ENCODE peak calls at places on chromosomes 13 and 19, in nine cellular contexts. Y, M, L, R, V, K, X, T and H are unnamed samples.

GRCh38 chr13:108435393-108436149 is 166.1 kb downstream of the TNFSF13B start:
- DNase-seq in L (no peak), R (no peak), T (no peak), M (no peak), K (no peak), V (no peak), X (peak), Y (no peak), H (no peak)

GRCh38 chr19:33609353-33609752 is 12.4 kb upstream of the CHST8 start:
- DNase-seq in L (no peak), M (no peak), T (no peak), R (no peak), K (no peak), X (no peak), V (no peak), Y (no peak), H (no peak)

GRCh38 chr19:1893791-1894190 is 8.5 kb upstream of the ABHD17A start:
- DNase-seq in K (no peak), R (no peak), V (no peak), M (no peak), Y (peak), L (no peak), X (no peak), T (no peak), H (no peak)

GRCh38 chr13:33101835-33102234 is 85.6 kb downstream of the KL start:
- DNase-seq in K (no peak), X (no peak), T (no peak), M (no peak), L (no peak), Y (no peak), V (no peak), R (no peak), H (no peak)

GRCh38 chr19:13751436-13751835 is 12.9 kb upstream of the MRI1 start:
- DNase-seq in R (no peak), T (no peak), M (no peak), X (no peak), L (peak), K (no peak), V (no peak), Y (no peak), H (no peak)

GRCh38 chr19:30207357-30207756 is 164.8 kb upstream of the ZNF536 start:
- DNase-seq in M (no peak), T (no peak), V (no peak), Y (no peak), L (no peak), X (no peak), R (no peak), K (no peak), H (no peak)

GRCh38 chr19:7203317-7203716 is 90.9 kb downstream of the INSR start:
- DNase-seq in M (no peak), T (no peak), R (no peak), X (no peak), V (no peak), L (no peak), Y (no peak), K (no peak), H (no peak)

GRCh38 chr13:73754727-73755292 is 379.4 kb downstream of the KLF12 start:
- DNase-seq in X (peak), V (peak), L (peak), K (no peak), M (no peak), Y (peak), T (no peak), R (peak), H (peak)

GRCh38 chr19:33280351-33280921 is 21.9 kb downstream of the CEBPA start:
- DNase-seq in T (no peak), X (no peak), Y (no peak), K (no peak), R (no peak), M (no peak), L (no peak), V (no peak), H (no peak)

GRCh38 chr13:51803018-51803417 is 945 bp downstream of the DHRS12 start:
- DNase-seq in X (peak), T (no peak), Y (peak), L (no peak), R (no peak), V (no peak), K (no peak), M (no peak), H (no peak)

GRCh38 chr19:7346488-7346971 is 2.2 kb upstream of the ARHGEF18 start:
- DNase-seq in R (no peak), X (no peak), L (no peak), T (no peak), V (no peak), K (no peak), M (no peak), Y (no peak), H (no peak)

GRCh38 chr19:13913352-13913751 is 7.4 kb downstream of the CC2D1A start:
- DNase-seq in Y (no peak), L (no peak), M (no peak), R (no peak), K (no peak), T (no peak), V (no peak), X (peak), H (no peak)

GRCh38 chr13:113350065-113350937 is 13.6 kb downstream of the GRTP1 start:
- DNase-seq in X (no peak), Y (no peak), R (no peak), T (no peak), V (no peak), M (no peak), K (no peak), L (no peak), H (no peak)

GRCh38 chr13:106352850-106353249 is 182.6 kb downstream of the EFNB2 start:
- DNase-seq in Y (no peak), T (no peak), R (no peak), K (no peak), X (no peak), L (no peak), V (no peak), M (no peak), H (no peak)

GRCh38 chr13:44191504-44192171 is 182.0 kb upstream of the SERP2 start:
- DNase-seq in V (peak), L (no peak), R (peak), K (no peak), X (peak), T (peak), Y (peak), M (peak), H (no peak)

GRCh38 chr13:70339738-70340137 is 231.5 kb upstream of the KLHL1 start:
- DNase-seq in V (peak), L (no peak), K (no peak), R (peak), M (no peak), X (no peak), Y (peak), T (peak), H (no peak)

GRCh38 chr19:41702208-41702651 is 6.2 kb upstream of the CEACAM5 start:
- DNase-seq in X (no peak), V (no peak), M (no peak), Y (no peak), L (no peak), K (no peak), T (no peak), R (peak), H (no peak)

GRCh38 chr19:12955996-12956395 is 1.0 kb downstream of the GADD45GIP1 start:
- DNase-seq in M (no peak), R (no peak), X (no peak), L (peak), K (no peak), V (no peak), Y (no peak), T (no peak), H (no peak)

GRCh38 chr19:7294571-7295212 is 478 bp upstream of the INSR start:
- DNase-seq in R (peak), T (peak), L (no peak), V (no peak), M (peak), X (peak), K (no peak), Y (peak), H (no peak)

GRCh38 chr19:16575861-16576689 is 3.9 kb upstream of the SLC35E1 start:
- DNase-seq in V (no peak), R (no peak), M (no peak), T (no peak), X (no peak), L (no peak), Y (no peak), K (no peak), H (no peak)

GRCh38 chr19:44738603-44739585 is 9.6 kb upstream of the BCL3 start:
- DNase-seq in L (peak), M (no peak), K (peak), R (no peak), Y (no peak), T (peak), X (no peak), V (no peak), H (no peak)

GRCh38 chr19:16032509-16033135 is 43.7 kb upstream of the TPM4 start:
- DNase-seq in K (no peak), X (peak), L (no peak), M (no peak), T (peak), V (no peak), Y (no peak), R (no peak), H (no peak)

GRCh38 chr19:50928841-50929240 is 17.6 kb upstream of the KLK4 start:
- DNase-seq in M (no peak), Y (peak), X (no peak), K (no peak), L (peak), T (no peak), R (no peak), V (no peak), H (no peak)

GRCh38 chr13:20222553-20222952 is 9.6 kb downstream of the GJB6 start:
- DNase-seq in Y (no peak), X (no peak), V (no peak), L (no peak), R (no peak), T (no peak), K (no peak), M (no peak), H (no peak)

GRCh38 chr13:57704031-57704430 is 72.5 kb downstream of the PCDH17 start:
- DNase-seq in T (no peak), R (no peak), K (no peak), X (no peak), M (no peak), Y (no peak), L (no peak), V (no peak), H (no peak)

GRCh38 chr19:31430381-31430780 is 81.1 kb upstream of the TSHZ3 start:
- DNase-seq in M (no peak), V (no peak), K (no peak), L (no peak), Y (no peak), R (no peak), X (no peak), T (no peak), H (no peak)

GRCh38 chr13:85558118-85558517 is 241.1 kb downstream of the SLITRK6 start:
- DNase-seq in T (no peak), M (no peak), L (no peak), Y (no peak), K (no peak), X (no peak), R (no peak), V (no peak), H (no peak)

GRCh38 chr19:51456541-51457290 is 1.5 kb downstream of the SIGLEC8 start:
- DNase-seq in L (no peak), K (no peak), V (no peak), X (no peak), R (no peak), M (no peak), Y (no peak), T (no peak), H (no peak)

GRCh38 chr19:17001603-17002183 is 24.9 kb downstream of the CPAMD8 start:
- DNase-seq in K (no peak), Y (peak), R (no peak), L (no peak), T (no peak), M (peak), X (no peak), V (no peak), H (no peak)

GRCh38 chr13:69306766-69307165 is 800.9 kb upstream of the ATXN8OS start:
- DNase-seq in L (no peak), Y (peak), M (no peak), K (no peak), R (no peak), X (no peak), V (no peak), T (no peak), H (no peak)

GRCh38 chr19:36987091-36987490 is 71.0 kb downstream of the ZNF568 start:
- DNase-seq in R (no peak), T (no peak), Y (no peak), X (no peak), V (no peak), M (no peak), L (no peak), K (no peak), H (no peak)

GRCh38 chr19:45693168-45693788 is 812 bp downstream of the QPCTL start:
- DNase-seq in M (peak), Y (peak), K (no peak), X (peak), R (peak), L (peak), V (peak), T (peak), H (no peak)

GRCh38 chr19:51514866-51515481 is 13.4 kb upstream of the SIGLEC12 start:
- DNase-seq in L (no peak), R (peak), K (no peak), Y (peak), V (peak), M (no peak), X (peak), T (no peak), H (peak)

GRCh38 chr19:6272411-6272791 is 7.4 kb downstream of the MLLT1 start:
- DNase-seq in R (peak), M (no peak), X (peak), T (no peak), Y (no peak), K (no peak), V (no peak), L (no peak), H (no peak)

GRCh38 chr13:36882829-36883390 is 37.1 kb downstream of the SMAD9 start:
- DNase-seq in L (no peak), R (no peak), V (no peak), X (no peak), T (no peak), M (no peak), K (no peak), Y (no peak), H (no peak)

GRCh38 chr19:11422163-11423068 is 3.3 kb upstream of the RGL3 start:
- DNase-seq in X (peak), L (peak), T (peak), R (no peak), V (no peak), K (peak), M (peak), Y (peak), H (no peak)

GRCh38 chr19:11420894-11421606 is 1.9 kb upstream of the RGL3 start:
- DNase-seq in X (no peak), L (no peak), Y (peak), K (no peak), M (peak), T (no peak), V (no peak), R (no peak), H (no peak)

GRCh38 chr19:11423164-11423803 is 4.2 kb upstream of the RGL3 start:
- DNase-seq in L (no peak), R (no peak), Y (no peak), X (no peak), V (no peak), M (no peak), K (no peak), T (no peak), H (no peak)

GRCh38 chr19:11420429-11420893 is 1.3 kb upstream of the RGL3 start:
- DNase-seq in L (no peak), V (no peak), M (peak), T (no peak), R (no peak), Y (peak), K (no peak), X (no peak), H (no peak)

GRCh38 chr19:11421607-11422098 is 2.5 kb upstream of the RGL3 start:
- DNase-seq in R (no peak), M (no peak), L (no peak), X (peak), Y (peak), V (no peak), K (no peak), T (peak), H (no peak)
- H3K4me3 ChIP-seq in R (no peak), M (peak), L (peak), X (no peak), Y (peak), V (no peak), K (no peak), T (peak), H (no peak)

GRCh38 chr19:708154-709141 is at the start of gene PALM:
- DNase-seq in T (peak), X (peak), M (peak), Y (peak), V (no peak), K (no peak), L (no peak), R (no peak), H (no peak)
- TF ChIP-seq CTCF in T (no peak), X (peak), M (peak), Y (peak), V (peak), K (no peak), L (no peak), R (no peak), H (no peak)

DNA sequence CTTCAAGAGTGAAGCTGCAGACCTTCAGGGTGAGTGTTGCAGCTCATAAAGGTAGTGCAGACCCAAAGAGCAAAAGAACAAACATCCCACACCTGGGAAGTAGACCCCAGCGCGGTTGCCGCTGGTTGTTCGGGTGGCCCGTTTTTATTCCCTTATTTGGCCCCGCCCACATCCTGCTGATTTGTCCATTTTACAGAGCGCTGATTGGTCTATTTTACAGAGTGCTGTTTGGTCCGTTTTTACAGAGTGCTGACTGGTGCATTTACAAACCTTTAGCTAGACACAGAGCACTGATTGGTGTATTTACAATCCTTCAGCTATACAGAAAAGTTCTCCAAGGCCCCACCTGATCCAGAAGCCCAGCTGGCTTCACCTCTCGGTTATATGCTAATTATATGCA is 1.0 kb downstream of the SCGB2B2 start:
- DNase-seq in R (no peak), X (no peak), Y (no peak), T (no peak), L (no peak), K (no peak), M (no peak), V (no peak), H (no peak)
- H3K4me3 ChIP-seq in R (no peak), X (no peak), Y (peak), T (peak), L (peak), K (no peak), M (no peak), V (no peak), H (no peak)

DNA sequence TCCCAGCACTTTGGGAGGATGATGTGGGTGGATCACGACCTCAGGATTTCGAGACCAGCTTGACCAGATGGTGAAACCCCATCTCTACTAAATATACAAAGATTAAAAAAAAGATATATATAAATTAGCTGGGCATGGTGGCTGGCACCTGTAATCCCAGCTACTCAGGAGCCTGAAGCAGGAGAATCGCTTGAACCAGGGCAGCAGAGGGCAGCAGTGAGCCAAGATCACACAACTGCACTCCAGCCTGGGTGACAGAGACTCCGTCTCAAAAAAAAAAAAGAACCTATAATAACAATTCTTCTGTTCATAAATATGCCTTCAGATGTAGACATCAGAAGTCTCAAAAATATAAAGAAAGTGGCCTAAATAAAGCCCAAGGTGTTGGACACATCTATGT is 7.6 kb downstream of the ZNF737 start:
- DNase-seq in R (no peak), V (no peak), K (no peak), X (no peak), M (no peak), L (no peak), Y (peak), T (no peak), H (no peak)
- TF ChIP-seq CTCF in R (no peak), V (no peak), K (no peak), X (no peak), M (no peak), L (peak), Y (peak), T (no peak), H (no peak)

GRCh38 chr13:31175847-31176536 is 14.3 kb upstream of the HSPH1 start:
- DNase-seq in K (no peak), M (no peak), V (no peak), L (no peak), Y (no peak), R (no peak), T (no peak), X (no peak), H (no peak)
- H3K4me3 ChIP-seq in K (no peak), M (no peak), V (no peak), L (no peak), Y (no peak), R (no peak), T (no peak), X (no peak), H (no peak)